ENCODE peak calls at places on chromosomes 3 and 15, in five cellular contexts. One of them, this sample, is unnamed. For H3K36me3, H3K9me3 and H3K27me3, the result is how much of the 10 kb centered on the place peaks cover.

GRCh38 chr3:188021502-188022040 is 132.4 kb upstream of the LPP start:
- DNase-seq in endothelial cell of umbilical vein: peak
- DNase-seq in cardiac muscle cell: no peak
- DNase-seq in left ventricle myocardium inferior: no peak
- DNase-seq in NT2/D1: no peak
- DNase-seq in this sample: peak

GRCh38 chr3:14598143-14598569 is 53.4 kb upstream of the CCDC174 start:
- DNase-seq in endothelial cell of umbilical vein: peak
- DNase-seq in cardiac muscle cell: peak
- DNase-seq in left ventricle myocardium inferior: no peak
- DNase-seq in NT2/D1: no peak
- DNase-seq in this sample: peak

GRCh38 chr3:127970966-127971592 is 56.0 kb downstream of the KBTBD12 start:
- DNase-seq in endothelial cell of umbilical vein: peak
- DNase-seq in cardiac muscle cell: peak
- DNase-seq in left ventricle myocardium inferior: no peak
- DNase-seq in NT2/D1: peak
- DNase-seq in this sample: peak

GRCh38 chr3:159850481-159850880 is 138.2 kb upstream of the IL12A start:
- DNase-seq in endothelial cell of umbilical vein: no peak
- DNase-seq in cardiac muscle cell: no peak
- DNase-seq in left ventricle myocardium inferior: no peak
- DNase-seq in NT2/D1: no peak
- DNase-seq in this sample: no peak

GRCh38 chr3:106814231-106814630 is 563.0 kb upstream of the CCDC54 start:
- DNase-seq in endothelial cell of umbilical vein: no peak
- DNase-seq in cardiac muscle cell: no peak
- DNase-seq in left ventricle myocardium inferior: peak
- DNase-seq in NT2/D1: no peak
- DNase-seq in this sample: peak

GRCh38 chr3:149479621-149480325 is 5.3 kb downstream of the TM4SF4 start:
- DNase-seq in endothelial cell of umbilical vein: peak
- DNase-seq in cardiac muscle cell: no peak
- DNase-seq in left ventricle myocardium inferior: no peak
- DNase-seq in NT2/D1: no peak
- DNase-seq in this sample: no peak

GRCh38 chr3:143750856-143751255 is 97.4 kb downstream of the SLC9A9 start:
- DNase-seq in endothelial cell of umbilical vein: no peak
- DNase-seq in cardiac muscle cell: no peak
- DNase-seq in left ventricle myocardium inferior: no peak
- DNase-seq in NT2/D1: no peak
- DNase-seq in this sample: no peak

GRCh38 chr3:166510382-166510781 is 673.2 kb upstream of the BCHE start:
- DNase-seq in endothelial cell of umbilical vein: no peak
- DNase-seq in cardiac muscle cell: no peak
- DNase-seq in left ventricle myocardium inferior: no peak
- DNase-seq in NT2/D1: peak
- DNase-seq in this sample: no peak

GRCh38 chr3:40718681-40719080 is 193.9 kb downstream of the ZNF621 start:
- DNase-seq in endothelial cell of umbilical vein: no peak
- DNase-seq in cardiac muscle cell: no peak
- DNase-seq in left ventricle myocardium inferior: no peak
- DNase-seq in NT2/D1: no peak
- DNase-seq in this sample: no peak

GRCh38 chr15:60773255-60773654 is 294.3 kb upstream of the ICE2 start:
- DNase-seq in endothelial cell of umbilical vein: no peak
- DNase-seq in cardiac muscle cell: no peak
- DNase-seq in left ventricle myocardium inferior: no peak
- DNase-seq in NT2/D1: no peak
- DNase-seq in this sample: no peak

DNA sequence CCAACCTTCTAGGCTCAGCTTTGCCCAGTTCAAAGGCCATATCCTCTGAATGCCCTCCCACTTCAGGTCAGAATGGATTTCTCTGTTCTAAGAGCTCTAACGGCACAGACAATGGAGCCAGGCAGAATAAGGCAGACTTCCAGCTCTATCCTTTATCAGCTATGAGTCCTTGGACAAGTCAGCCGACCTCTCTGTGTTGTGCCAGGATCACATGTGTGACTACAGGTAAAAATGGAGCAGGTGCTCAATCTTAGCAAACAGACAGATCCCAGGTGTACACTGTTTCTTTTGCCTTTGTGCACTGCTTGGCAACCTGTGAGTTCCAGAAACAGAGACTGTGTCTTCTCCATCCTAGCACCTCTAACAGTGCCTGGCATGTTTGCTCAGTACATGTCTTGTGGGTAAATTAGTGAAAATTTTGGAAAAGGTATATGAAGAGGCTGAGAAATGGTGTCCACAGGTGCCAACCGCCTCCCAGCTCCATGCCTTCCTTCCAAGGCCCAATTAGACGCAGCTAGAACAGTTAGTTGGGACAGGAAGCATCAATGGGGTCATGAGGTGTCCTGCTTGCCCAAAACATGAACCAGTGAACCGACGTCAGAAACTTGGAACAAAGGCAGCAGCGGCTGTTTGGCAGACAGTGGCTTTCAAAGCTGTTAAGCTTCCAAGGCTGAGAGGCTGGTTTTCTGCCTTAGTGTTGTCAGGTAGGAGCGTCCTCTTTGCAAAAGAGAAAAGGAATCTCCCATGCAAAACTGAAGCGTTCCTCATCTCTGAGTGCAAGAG is 28.7 kb downstream of the TLE3 start:
- DNase-seq in endothelial cell of umbilical vein: no peak
- DNase-seq in cardiac muscle cell: no peak
- DNase-seq in left ventricle myocardium inferior: no peak
- DNase-seq in NT2/D1: no peak
- DNase-seq in this sample: no peak
- H3K36me3 ChIP-seq in endothelial cell of umbilical vein: under half
- H3K36me3 ChIP-seq in cardiac muscle cell: under half
- H3K36me3 ChIP-seq in left ventricle myocardium inferior: half or more
- H3K36me3 ChIP-seq in NT2/D1: half or more
- H3K36me3 ChIP-seq in this sample: half or more

GRCh38 chr15:56228352-56228751 is 15.3 kb downstream of the RFX7 start:
- DNase-seq in endothelial cell of umbilical vein: no peak
- DNase-seq in cardiac muscle cell: no peak
- DNase-seq in left ventricle myocardium inferior: no peak
- DNase-seq in NT2/D1: no peak
- DNase-seq in this sample: no peak
- H3K9me3 ChIP-seq in endothelial cell of umbilical vein: under half
- H3K9me3 ChIP-seq in cardiac muscle cell: under half
- H3K9me3 ChIP-seq in left ventricle myocardium inferior: under half
- H3K9me3 ChIP-seq in NT2/D1: half or more
- H3K9me3 ChIP-seq in this sample: half or more

GRCh38 chr15:48265145-48265544 is 59.0 kb downstream of the SLC12A1 start:
- DNase-seq in endothelial cell of umbilical vein: no peak
- DNase-seq in cardiac muscle cell: no peak
- DNase-seq in left ventricle myocardium inferior: no peak
- DNase-seq in NT2/D1: no peak
- DNase-seq in this sample: no peak

GRCh38 chr15:48267766-48268165 is 61.7 kb downstream of the SLC12A1 start:
- DNase-seq in endothelial cell of umbilical vein: no peak
- DNase-seq in cardiac muscle cell: no peak
- DNase-seq in left ventricle myocardium inferior: no peak
- DNase-seq in NT2/D1: no peak
- DNase-seq in this sample: no peak

DNA sequence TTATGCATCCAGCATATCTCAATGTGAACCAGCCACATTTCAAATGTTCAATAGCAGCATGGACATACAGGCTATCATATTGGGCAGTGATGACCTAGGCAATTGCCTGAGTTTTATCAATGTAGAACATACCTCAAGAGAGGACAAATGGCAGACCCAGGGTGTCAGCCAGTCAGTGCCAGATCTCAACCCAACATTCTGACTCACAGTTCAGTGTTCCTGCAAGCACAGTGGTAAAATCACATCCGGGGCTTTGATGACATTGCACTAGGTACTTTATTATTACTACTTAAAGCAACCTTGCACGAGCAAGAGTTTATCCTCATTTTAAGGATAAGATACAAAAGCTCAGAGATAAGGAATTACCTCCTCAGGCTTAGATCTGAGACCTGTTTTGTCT is 59.9 kb downstream of the SLC12A1 start:
- DNase-seq in endothelial cell of umbilical vein: no peak
- DNase-seq in cardiac muscle cell: no peak
- DNase-seq in left ventricle myocardium inferior: no peak
- DNase-seq in NT2/D1: no peak
- DNase-seq in this sample: peak
- H3K27me3 ChIP-seq in endothelial cell of umbilical vein: under half
- H3K27me3 ChIP-seq in cardiac muscle cell: under half
- H3K27me3 ChIP-seq in left ventricle myocardium inferior: under half
- H3K27me3 ChIP-seq in NT2/D1: under half
- H3K27me3 ChIP-seq in this sample: under half

GRCh38 chr3:184192889-184193288 is 6.9 kb downstream of the ABCF3 start:
- DNase-seq in endothelial cell of umbilical vein: no peak
- DNase-seq in cardiac muscle cell: no peak
- DNase-seq in left ventricle myocardium inferior: no peak
- DNase-seq in NT2/D1: no peak
- DNase-seq in this sample: no peak
- H3K36me3 ChIP-seq in endothelial cell of umbilical vein: under half
- H3K36me3 ChIP-seq in cardiac muscle cell: half or more
- H3K36me3 ChIP-seq in left ventricle myocardium inferior: half or more
- H3K36me3 ChIP-seq in NT2/D1: half or more
- H3K36me3 ChIP-seq in this sample: half or more

DNA sequence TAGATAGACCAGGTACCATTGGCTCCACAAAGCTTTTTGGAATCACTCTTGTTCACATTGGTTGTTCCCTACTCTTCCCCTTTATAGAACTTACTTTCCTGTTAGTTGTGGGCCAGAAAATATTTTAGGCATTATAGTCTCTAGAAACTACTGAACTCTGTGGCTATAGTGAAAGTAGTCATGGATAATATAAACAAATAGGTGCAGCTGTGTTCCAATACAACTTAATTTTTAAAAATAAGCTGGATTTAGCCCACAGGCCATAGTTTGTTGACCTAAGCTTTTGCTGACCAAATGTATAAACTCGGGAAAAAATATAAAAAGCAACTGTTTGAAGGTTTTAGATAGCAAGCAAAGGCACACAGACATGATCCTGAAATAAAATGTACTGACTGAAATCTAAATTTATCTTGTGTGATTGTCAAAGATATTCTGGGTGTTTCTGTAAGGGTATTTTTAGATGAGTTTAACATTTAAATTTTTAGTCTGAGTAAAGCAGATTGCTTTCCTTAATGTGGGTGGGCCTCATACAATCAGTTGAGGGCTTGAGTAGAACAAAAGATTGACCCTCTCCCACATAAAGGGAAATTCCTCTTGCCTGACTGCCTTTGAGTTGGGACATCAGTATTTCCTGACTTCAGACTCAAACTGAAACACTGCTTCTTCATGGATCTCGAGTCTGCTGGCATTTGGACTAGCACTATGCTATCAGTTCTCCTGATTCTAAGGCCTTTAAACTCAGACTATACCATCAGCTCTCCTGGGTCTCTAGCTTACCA is 13.2 kb downstream of the IQCB1 start:
- DNase-seq in endothelial cell of umbilical vein: no peak
- DNase-seq in cardiac muscle cell: no peak
- DNase-seq in left ventricle myocardium inferior: no peak
- DNase-seq in NT2/D1: no peak
- DNase-seq in this sample: no peak
- H3K9me3 ChIP-seq in endothelial cell of umbilical vein: under half
- H3K9me3 ChIP-seq in cardiac muscle cell: under half
- H3K9me3 ChIP-seq in left ventricle myocardium inferior: under half
- H3K9me3 ChIP-seq in NT2/D1: under half
- H3K9me3 ChIP-seq in this sample: under half

DNA sequence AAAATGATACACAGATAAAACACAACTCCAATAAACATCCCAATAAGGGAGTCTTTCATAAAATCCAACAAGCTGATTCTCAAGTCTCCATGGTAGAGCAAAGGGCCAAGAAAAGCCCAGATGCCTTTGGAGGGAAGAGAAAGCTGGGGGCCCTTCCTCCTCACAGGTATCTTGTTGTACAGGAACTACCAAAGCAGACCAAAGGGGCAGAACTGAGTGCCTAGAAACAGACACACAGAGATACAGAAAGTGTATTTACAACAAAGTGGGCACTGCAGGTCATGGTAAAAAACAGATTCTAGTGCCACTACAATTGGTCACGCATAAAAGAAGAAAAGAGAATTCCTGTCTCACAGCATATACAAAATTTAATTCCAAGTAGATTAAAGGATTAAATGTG is 87.2 kb upstream of the NSMCE3 start:
- DNase-seq in endothelial cell of umbilical vein: no peak
- DNase-seq in cardiac muscle cell: no peak
- DNase-seq in left ventricle myocardium inferior: no peak
- DNase-seq in NT2/D1: no peak
- DNase-seq in this sample: no peak
- H3K27me3 ChIP-seq in endothelial cell of umbilical vein: under half
- H3K27me3 ChIP-seq in cardiac muscle cell: under half
- H3K27me3 ChIP-seq in left ventricle myocardium inferior: half or more
- H3K27me3 ChIP-seq in NT2/D1: under half
- H3K27me3 ChIP-seq in this sample: under half

DNA sequence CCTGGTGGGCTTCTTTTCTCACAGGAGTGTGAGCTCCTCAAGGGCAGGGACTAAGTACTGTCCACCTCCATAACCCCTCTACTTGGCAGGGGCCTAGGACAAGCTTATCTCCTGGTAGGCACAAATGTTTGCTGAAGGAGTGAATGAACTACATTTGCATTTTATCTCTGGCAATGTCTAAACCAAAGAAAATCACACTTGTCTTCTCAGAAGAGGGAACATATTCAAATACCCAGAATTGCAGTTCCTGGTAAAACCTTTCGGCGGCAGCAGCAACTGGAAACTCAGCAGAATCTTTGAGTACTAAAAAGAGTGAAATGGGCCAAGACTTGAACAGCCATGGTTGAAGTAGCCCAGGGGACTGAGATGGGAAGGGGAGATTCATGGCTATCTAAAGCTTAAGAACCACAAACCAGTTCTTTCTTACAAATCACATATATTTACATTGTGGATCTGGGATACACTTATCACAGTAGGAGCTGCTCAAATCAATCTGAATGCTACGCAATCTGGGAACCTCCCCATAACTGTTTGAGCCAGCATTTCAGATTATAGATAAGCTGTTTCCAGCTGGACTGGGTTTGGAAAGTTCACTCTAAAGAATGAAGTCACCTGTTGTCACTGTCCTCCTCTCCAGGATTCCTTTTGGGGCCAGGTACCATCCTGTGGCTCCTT is 18.7 kb upstream of the PTPN9 start:
- DNase-seq in endothelial cell of umbilical vein: peak
- DNase-seq in cardiac muscle cell: no peak
- DNase-seq in left ventricle myocardium inferior: no peak
- DNase-seq in NT2/D1: no peak
- DNase-seq in this sample: no peak
- H3K36me3 ChIP-seq in endothelial cell of umbilical vein: under half
- H3K36me3 ChIP-seq in cardiac muscle cell: under half
- H3K36me3 ChIP-seq in left ventricle myocardium inferior: half or more
- H3K36me3 ChIP-seq in NT2/D1: half or more
- H3K36me3 ChIP-seq in this sample: half or more

GRCh38 chr3:197154-197855 is 742 bp downstream of the CHL1 start:
- DNase-seq in endothelial cell of umbilical vein: no peak
- DNase-seq in cardiac muscle cell: peak
- DNase-seq in left ventricle myocardium inferior: peak
- DNase-seq in NT2/D1: no peak
- DNase-seq in this sample: no peak
- H3K9me3 ChIP-seq in endothelial cell of umbilical vein: under half
- H3K9me3 ChIP-seq in cardiac muscle cell: under half
- H3K9me3 ChIP-seq in left ventricle myocardium inferior: under half
- H3K9me3 ChIP-seq in NT2/D1: under half
- H3K9me3 ChIP-seq in this sample: under half